ENCODE peak calls at places on chromosomes 5 and 9, in eight cellular contexts. S is HFF-Myc; X is CD8-positive, alpha-beta T cell; A is endodermal cell; Z is psoas muscle; J is HCT116; V is astrocyte of the spinal cord; M is transverse colon. E is an unnamed sample.

GRCh38 chr5:125882061-125882460 is 541.1 kb upstream of the GRAMD2B start:
- DNase-seq in S (no peak), X (no peak), A (no peak), Z (no peak), J (no peak), V (no peak), M (no peak), E (no peak)

GRCh38 chr5:126098330-126099017 is 324.7 kb upstream of the GRAMD2B start:
- DNase-seq in S (no peak), X (no peak), A (no peak), Z (no peak), J (no peak), V (peak; percentile 91), M (no peak), E (no peak)

GRCh38 chr5:37182667-37183066 is 66.5 kb downstream of the CPLANE1 start:
- DNase-seq in S (no peak), X (no peak), A (no peak), Z (no peak), J (no peak), V (no peak), M (no peak), E (no peak)

GRCh38 chr9:97510797-97511761 is 9.6 kb downstream of the TMOD1 start:
- DNase-seq in S (peak; percentile 40), X (no peak), A (peak; percentile 13), Z (peak; percentile 32), J (no peak), V (peak; percentile 88), M (no peak), E (no peak)

GRCh38 chr5:85140471-85140870 is 755.8 kb upstream of the EDIL3 start:
- DNase-seq in S (no peak), X (no peak), A (no peak), Z (no peak), J (no peak), V (no peak), M (no peak), E (no peak)

GRCh38 chr5:72106922-72107873 is at the start of gene MAP1B:
- DNase-seq in S (no peak), X (no peak), A (peak; percentile 96), Z (peak; percentile 56), J (no peak), V (peak; percentile 82), M (no peak), E (peak; percentile 18)

GRCh38 chr9:33166263-33167083 is 663 bp downstream of the B4GALT1 start:
- DNase-seq in S (no peak), X (no peak), A (no peak), Z (peak; percentile 58), J (no peak), V (no peak), M (peak; percentile 63), E (peak; percentile 64)

GRCh38 chr9:114893622-114894021 is 36.8 kb downstream of the TNFSF8 start:
- DNase-seq in S (no peak), X (no peak), A (no peak), Z (no peak), J (no peak), V (no peak), M (no peak), E (no peak)

GRCh38 chr9:35914307-35914807 is 5.1 kb downstream of the SPAAR start:
- DNase-seq in S (no peak), X (no peak), A (peak; percentile 77), Z (peak; percentile 49), J (no peak), V (no peak), M (peak; percentile 75), E (peak; percentile 74)

GRCh38 chr9:123851851-123852250 is 78.1 kb downstream of the DENND1A start:
- DNase-seq in S (no peak), X (no peak), A (peak; percentile 65), Z (no peak), J (no peak), V (no peak), M (no peak), E (no peak)
- TF ChIP-seq CTCF in S (no peak), X (no peak), A (peak; percentile 58), Z (no peak), J (no peak), V (no peak), M (no peak), E (no peak)

GRCh38 chr9:64773491-64773931 is 511.5 kb downstream of the FOXD4L5 start:
- DNase-seq in S (no peak), X (peak; percentile 11), A (no peak), Z (no peak), J (no peak), V (peak; percentile 58), M (peak; percentile 8), E (peak; percentile 5)
- H3K4me3 ChIP-seq in S (peak overlapping the region; percentile 11), X (no peak overlapping the region), A (no peak overlapping the region), Z (peak overlapping the region; percentile 42), J (peak overlapping the region; percentile 32), V (peak overlapping the region; percentile 38), M (peak overlapping the region; percentile 36), E (no peak overlapping the region)

DNA sequence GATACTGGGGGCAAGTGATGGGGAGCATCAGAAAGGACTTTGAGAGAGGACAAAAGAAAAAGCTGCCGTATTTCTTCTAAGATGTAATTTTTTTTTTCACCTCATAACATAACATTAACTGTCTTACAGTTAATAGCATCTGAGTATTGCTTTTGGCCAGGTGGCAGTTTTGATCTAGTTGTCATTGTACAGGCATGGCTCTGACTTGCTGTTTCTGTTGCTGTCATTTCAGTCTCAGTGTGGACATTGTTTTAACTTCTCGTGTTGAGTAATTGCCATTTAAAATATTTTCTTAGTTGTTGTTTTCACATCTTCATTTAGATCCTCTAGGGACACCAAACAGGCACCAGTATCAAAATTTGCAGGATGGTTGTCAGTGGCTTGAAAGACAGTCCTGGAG is 12.4 kb downstream of the SMAD5 start:
- DNase-seq in S (no peak), X (no peak), A (no peak), Z (no peak), J (no peak), V (no peak), M (no peak), E (no peak)
- TF ChIP-seq CTCF in S (no peak), X (no peak), A (no peak), Z (no peak), J (no peak), V (no peak), M (no peak), E (no peak)

GRCh38 chr5:171391996-171392577 is 4.4 kb downstream of the NPM1 start:
- DNase-seq in S (no peak), X (no peak), A (peak; percentile 45), Z (no peak), J (no peak), V (no peak), M (no peak), E (no peak)
- H3K4me3 ChIP-seq in S (peak overlapping the region; percentile 98), X (no peak overlapping the region), A (peak overlapping the region; percentile 97), Z (no peak overlapping the region), J (no peak overlapping the region), V (no peak overlapping the region), M (no peak overlapping the region), E (no peak overlapping the region)

GRCh38 chr5:74013222-74013621 is 387.2 kb downstream of the ARHGEF28 start:
- DNase-seq in S (no peak), X (no peak), A (no peak), Z (no peak), J (no peak), V (no peak), M (no peak), E (no peak)

GRCh38 chr5:74017786-74018211 is 391.8 kb downstream of the ARHGEF28 start:
- DNase-seq in S (no peak), X (no peak), A (peak; percentile 64), Z (no peak), J (peak; percentile 73), V (peak; percentile 61), M (no peak), E (no peak)

GRCh38 chr5:74015716-74016115 is 389.7 kb downstream of the ARHGEF28 start:
- DNase-seq in S (no peak), X (no peak), A (no peak), Z (no peak), J (no peak), V (no peak), M (no peak), E (no peak)

GRCh38 chr5:74017112-74017511 is 391.1 kb downstream of the ARHGEF28 start:
- DNase-seq in S (no peak), X (no peak), A (peak; percentile 72), Z (no peak), J (peak; percentile 61), V (no peak), M (no peak), E (no peak)

DNA sequence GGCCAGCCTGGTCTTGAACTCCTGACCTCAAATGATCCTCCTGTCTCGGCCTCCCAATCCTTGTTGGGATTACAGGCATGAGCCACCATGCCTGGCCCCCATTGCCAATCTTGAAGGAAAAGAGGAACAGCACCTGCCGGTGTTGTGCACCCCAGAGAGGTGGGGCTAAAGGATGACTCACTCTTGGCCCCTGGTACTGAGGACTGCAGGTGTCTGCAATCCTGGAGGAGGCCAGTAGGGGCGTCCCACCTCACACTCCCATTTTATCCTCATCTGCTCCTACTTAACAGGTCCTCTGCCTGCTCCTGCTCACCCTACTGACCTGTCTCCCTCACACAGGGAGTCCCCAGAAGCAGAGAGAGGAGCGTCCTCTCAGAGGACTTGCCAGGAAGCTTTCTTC is 390.4 kb downstream of the ARHGEF28 start:
- DNase-seq in S (no peak), X (no peak), A (peak; percentile 80), Z (no peak), J (peak; percentile 27), V (no peak), M (no peak), E (no peak)
- TF ChIP-seq CTCF in S (peak; percentile 28), X (no peak), A (peak; percentile 64), Z (no peak), J (peak; percentile 60), V (peak; percentile 30), M (no peak), E (no peak)

GRCh38 chr5:134022333-134022732 is 17.6 kb upstream of the VDAC1 start:
- DNase-seq in S (no peak), X (no peak), A (no peak), Z (no peak), J (no peak), V (no peak), M (no peak), E (no peak)

GRCh38 chr5:134018154-134018985 is 13.6 kb upstream of the VDAC1 start:
- DNase-seq in S (no peak), X (no peak), A (peak; percentile 55), Z (no peak), J (no peak), V (no peak), M (peak; percentile 90), E (peak; percentile 72)

GRCh38 chr5:134020188-134020587 is 15.4 kb upstream of the VDAC1 start:
- DNase-seq in S (no peak), X (no peak), A (peak; percentile 41), Z (no peak), J (no peak), V (no peak), M (peak; percentile 70), E (peak; percentile 57)

GRCh38 chr5:134019636-134020035 is 14.9 kb upstream of the VDAC1 start:
- DNase-seq in S (no peak), X (no peak), A (no peak), Z (no peak), J (no peak), V (no peak), M (no peak), E (peak; percentile 36)

GRCh38 chr5:134018986-134019316 is 14.2 kb upstream of the VDAC1 start:
- DNase-seq in S (no peak), X (no peak), A (no peak), Z (no peak), J (no peak), V (no peak), M (no peak), E (no peak)
- H3K4me3 ChIP-seq in S (no peak overlapping the region), X (no peak overlapping the region), A (no peak overlapping the region), Z (no peak overlapping the region), J (no peak overlapping the region), V (no peak overlapping the region), M (no peak overlapping the region), E (no peak overlapping the region)